ENCODE peak calls at places on chromosome 18, in eight cellular contexts. Q, P, U, Z, M, B, R and W are unnamed samples.

GRCh38 chr18:25253136-25253535 is 98.8 kb downstream of the ZNF521 start:
- DNase-seq in P (no peak), R (no peak), Q (no peak), M (no peak), U (no peak), Z (no peak), B (no peak), W (no peak)

GRCh38 chr18:9688036-9688741 is 19.9 kb upstream of the RAB31 start:
- DNase-seq in Z (no peak), R (no peak), Q (no peak), U (no peak), M (no peak), B (no peak), P (no peak), W (no peak)

GRCh38 chr18:2236232-2236631 is 335.1 kb downstream of the METTL4 start:
- DNase-seq in M (no peak), Q (no peak), R (no peak), Z (no peak), U (no peak), P (no peak), B (no peak), W (no peak)

GRCh38 chr18:55510809-55511208 is 77.2 kb downstream of the TCF4 start:
- DNase-seq in Q (no peak), U (no peak), B (no peak), M (no peak), R (no peak), Z (no peak), P (peak), W (no peak)

GRCh38 chr18:58780045-58780444 is 84.6 kb upstream of the ZNF532 start:
- DNase-seq in U (no peak), R (no peak), P (no peak), M (no peak), Q (no peak), B (no peak), Z (no peak), W (no peak)

GRCh38 chr18:63322908-63323634 is 3.5 kb upstream of the BCL2 start:
- DNase-seq in Z (peak), U (peak), R (peak), Q (peak), M (peak), B (peak), P (peak), W (peak)

GRCh38 chr18:26535630-26536029 is 12.7 kb downstream of the KCTD1 start:
- DNase-seq in Q (no peak), U (no peak), R (no peak), Z (no peak), P (no peak), B (no peak), M (no peak), W (no peak)

GRCh38 chr18:54740146-54740844 is 88.0 kb upstream of the RAB27B start:
- DNase-seq in U (no peak), B (no peak), Q (no peak), M (no peak), R (no peak), P (no peak), Z (no peak), W (no peak)

GRCh38 chr18:54033087-54033486 is 191.4 kb downstream of the MBD2 start:
- DNase-seq in R (no peak), P (no peak), Z (no peak), Q (no peak), M (no peak), U (no peak), B (no peak), W (no peak)

GRCh38 chr18:34694611-34695165 is 15.4 kb upstream of the DTNA start:
- DNase-seq in M (peak), U (no peak), P (no peak), B (no peak), Q (no peak), Z (no peak), R (no peak), W (no peak)

GRCh38 chr18:23459530-23459921 is 6.4 kb downstream of the RIOK3 start:
- DNase-seq in Z (no peak), R (no peak), P (no peak), Q (no peak), M (no peak), U (no peak), B (no peak), W (no peak)

GRCh38 chr18:46174317-46175039 is 70.3 kb downstream of the HAUS1 start:
- DNase-seq in Z (peak), U (peak), P (peak), Q (no peak), M (peak), B (no peak), R (peak), W (peak)

GRCh38 chr18:49959176-49959575 is 145.8 kb upstream of the ACAA2 start:
- DNase-seq in M (no peak), U (no peak), P (no peak), Q (no peak), Z (no peak), B (no peak), R (no peak), W (no peak)